ENCODE peak calls at places on chromosomes 16 and 17, in nine cellular contexts. K is stimulated activated CD4-positive, alpha-beta T cell treated with anti-CD3 and anti-CD28 coated beads, Interleukin-2, amount 100 ng/mL, for 48 hours; G is HEK293T; H is NCI-H1436; P is NCI-H510A; O is activated naive CD4-positive, alpha-beta T cell treated with anti-CD3 and anti-CD28 coated beads for 36 hours; Y is heart right ventricle; S is GM03348; I is globus pallidus. Q is an unnamed sample.

GRCh38 chr17:40699359-40699758 is 4.2 kb downstream of the KRT24 start:
- DNase-seq in K (no peak), G (no peak), H (no peak), P (no peak), O (no peak), Y (no peak), S (no peak), I (no peak), Q (no peak)

GRCh38 chr17:64608571-64608981 is 53.5 kb downstream of the SMURF2 start:
- DNase-seq in K (no peak), G (no peak), H (no peak), P (no peak), O (no peak), Y (no peak), S (no peak), I (no peak), Q (no peak)

GRCh38 chr16:81077077-81077940 is at the start of gene C16orf46:
- DNase-seq in K (peak), G (peak), H (peak), P (peak), O (peak), Y (peak), S (peak), I (peak), Q (peak)

GRCh38 chr17:9237661-9238301 is 216.5 kb downstream of the NTN1 start:
- DNase-seq in K (no peak), G (no peak), H (peak), P (no peak), O (no peak), Y (no peak), S (no peak), I (no peak), Q (peak)

GRCh38 chr17:78391843-78392242 is 13.4 kb downstream of the PGS1 start:
- DNase-seq in K (no peak), G (no peak), H (no peak), P (no peak), O (no peak), Y (no peak), S (peak), I (no peak), Q (no peak)

GRCh38 chr17:48592097-48592496 is 1.5 kb downstream of the HOXB5 start:
- DNase-seq in K (no peak), G (no peak), H (no peak), P (no peak), O (no peak), Y (no peak), S (no peak), I (no peak), Q (no peak)

GRCh38 chr17:80779961-80780380 is 211.7 kb upstream of the CHMP6 start:
- DNase-seq in K (no peak), G (no peak), H (no peak), P (no peak), O (no peak), Y (no peak), S (peak), I (no peak), Q (no peak)

GRCh38 chr16:48277158-48277557 is 29.8 kb upstream of the ABCC11 start:
- DNase-seq in K (no peak), G (peak), H (peak), P (no peak), O (no peak), Y (no peak), S (no peak), I (no peak), Q (no peak)

GRCh38 chr16:57623251-57624043 is 5.0 kb upstream of the ADGRG1 start:
- DNase-seq in K (no peak), G (no peak), H (no peak), P (peak), O (no peak), Y (no peak), S (no peak), I (peak), Q (peak)

GRCh38 chr17:79813826-79814623 is 17.1 kb upstream of the CBX8 start:
- DNase-seq in K (no peak), G (no peak), H (no peak), P (no peak), O (no peak), Y (no peak), S (no peak), I (no peak), Q (no peak)

GRCh38 chr17:58184986-58185761 is 7.4 kb upstream of the EPX start:
- DNase-seq in K (no peak), G (no peak), H (no peak), P (no peak), O (no peak), Y (no peak), S (no peak), I (no peak), Q (no peak)

GRCh38 chr17:19262650-19263620 is 25.8 kb downstream of the EPN2 start:
- DNase-seq in K (peak), G (no peak), H (no peak), P (peak), O (no peak), Y (no peak), S (no peak), I (no peak), Q (no peak)

GRCh38 chr17:1951920-1952319 is 73.2 kb downstream of the RTN4RL1 start:
- DNase-seq in K (no peak), G (no peak), H (no peak), P (no peak), O (no peak), Y (no peak), S (no peak), I (no peak), Q (no peak)

Q was measured in Ammon's horn.